ENCODE peak calls at places on chromosomes 5 and 9, in four cellular contexts. One of them, this sample, is unnamed.
A peak's percentile ranks its signal among the peaks of the same experiment; 100 is the strongest.

GRCh38 chr9:4762889-4763521 is 22.0 kb upstream of the AK3 start:
- DNase-seq in adrenal gland: peak; percentile 26
- DNase-seq in transverse colon: peak; percentile 53
- DNase-seq in kidney: peak; percentile 84
- DNase-seq in this sample: peak; percentile 38

GRCh38 chr5:95686661-95687060 is 3.9 kb upstream of the SPATA9 start:
- DNase-seq in kidney: no peak
- DNase-seq in transverse colon: no peak
- DNase-seq in adrenal gland: no peak
- DNase-seq in this sample: no peak

GRCh38 chr5:138874771-138875628 is at the start of gene LRRTM2:
- DNase-seq in transverse colon: no peak
- DNase-seq in adrenal gland: no peak
- DNase-seq in kidney: no peak
- DNase-seq in this sample: no peak

GRCh38 chr9:127221695-127222094 is 42.9 kb upstream of the GARNL3 start:
- DNase-seq in kidney: no peak
- DNase-seq in adrenal gland: no peak
- DNase-seq in transverse colon: no peak
- DNase-seq in this sample: peak; percentile 29

GRCh38 chr5:56900395-56900794 is 9.0 kb upstream of the SETD9 start:
- DNase-seq in transverse colon: no peak
- DNase-seq in kidney: no peak
- DNase-seq in adrenal gland: no peak
- DNase-seq in this sample: no peak

GRCh38 chr9:101455656-101456235 is 20.2 kb upstream of the ALDOB start:
- DNase-seq in adrenal gland: no peak
- DNase-seq in transverse colon: no peak
- DNase-seq in kidney: no peak
- DNase-seq in this sample: no peak

GRCh38 chr5:87780831-87781760 is 368.4 kb upstream of the CCNH start:
- DNase-seq in adrenal gland: peak; percentile 81
- DNase-seq in transverse colon: peak; percentile 76
- DNase-seq in kidney: peak; percentile 84
- DNase-seq in this sample: peak; percentile 32

GRCh38 chr5:51632794-51633193 is 249.5 kb downstream of the ISL1 start:
- DNase-seq in transverse colon: no peak
- DNase-seq in adrenal gland: no peak
- DNase-seq in kidney: no peak
- DNase-seq in this sample: no peak

GRCh38 chr9:37146372-37146771 is 26.0 kb downstream of the ZCCHC7 start:
- DNase-seq in transverse colon: no peak
- DNase-seq in adrenal gland: no peak
- DNase-seq in kidney: no peak
- DNase-seq in this sample: no peak
- TF ChIP-seq CTCF in transverse colon: no peak
- TF ChIP-seq CTCF in adrenal gland: no peak
- TF ChIP-seq CTCF in kidney: no peak
- TF ChIP-seq CTCF in this sample: no peak

GRCh38 chr9:137784641-137785513 is 92.7 kb upstream of the CACNA1B start:
- DNase-seq in kidney: peak; percentile 63
- DNase-seq in adrenal gland: no peak
- DNase-seq in transverse colon: no peak
- DNase-seq in this sample: no peak
- H3K36me3 ChIP-seq in kidney: peaks cover 28% of the 10 kb centered on the region
- H3K36me3 ChIP-seq in adrenal gland: peaks cover 44% of the 10 kb centered on the region
- H3K36me3 ChIP-seq in transverse colon: peaks cover 18% of the 10 kb centered on the region
- H3K36me3 ChIP-seq in this sample: peaks cover 46% of the 10 kb centered on the region

GRCh38 chr9:136565075-136565721 is 19.4 kb upstream of the NOTCH1 start:
- DNase-seq in transverse colon: no peak
- DNase-seq in adrenal gland: no peak
- DNase-seq in kidney: peak; percentile 85
- DNase-seq in this sample: no peak

GRCh38 chr9:136562746-136563506 is 17.1 kb upstream of the NOTCH1 start:
- DNase-seq in adrenal gland: no peak
- DNase-seq in kidney: peak; percentile 77
- DNase-seq in transverse colon: no peak
- DNase-seq in this sample: no peak

GRCh38 chr9:136563646-136564321 is 17.9 kb upstream of the NOTCH1 start:
- DNase-seq in adrenal gland: no peak
- DNase-seq in kidney: peak; percentile 74
- DNase-seq in transverse colon: no peak
- DNase-seq in this sample: no peak

GRCh38 chr9:136565722-136566552 is 20.1 kb upstream of the NOTCH1 start:
- DNase-seq in kidney: peak; percentile 79
- DNase-seq in adrenal gland: no peak
- DNase-seq in transverse colon: no peak
- DNase-seq in this sample: no peak

GRCh38 chr9:136564379-136564988 is 18.6 kb upstream of the NOTCH1 start:
- DNase-seq in adrenal gland: no peak
- DNase-seq in transverse colon: no peak
- DNase-seq in kidney: peak; percentile 91
- DNase-seq in this sample: peak; percentile 46
- TF ChIP-seq CTCF in adrenal gland: peak; percentile 52
- TF ChIP-seq CTCF in transverse colon: peak; percentile 15
- TF ChIP-seq CTCF in kidney: no peak
- TF ChIP-seq CTCF in this sample: peak; percentile 32

DNA sequence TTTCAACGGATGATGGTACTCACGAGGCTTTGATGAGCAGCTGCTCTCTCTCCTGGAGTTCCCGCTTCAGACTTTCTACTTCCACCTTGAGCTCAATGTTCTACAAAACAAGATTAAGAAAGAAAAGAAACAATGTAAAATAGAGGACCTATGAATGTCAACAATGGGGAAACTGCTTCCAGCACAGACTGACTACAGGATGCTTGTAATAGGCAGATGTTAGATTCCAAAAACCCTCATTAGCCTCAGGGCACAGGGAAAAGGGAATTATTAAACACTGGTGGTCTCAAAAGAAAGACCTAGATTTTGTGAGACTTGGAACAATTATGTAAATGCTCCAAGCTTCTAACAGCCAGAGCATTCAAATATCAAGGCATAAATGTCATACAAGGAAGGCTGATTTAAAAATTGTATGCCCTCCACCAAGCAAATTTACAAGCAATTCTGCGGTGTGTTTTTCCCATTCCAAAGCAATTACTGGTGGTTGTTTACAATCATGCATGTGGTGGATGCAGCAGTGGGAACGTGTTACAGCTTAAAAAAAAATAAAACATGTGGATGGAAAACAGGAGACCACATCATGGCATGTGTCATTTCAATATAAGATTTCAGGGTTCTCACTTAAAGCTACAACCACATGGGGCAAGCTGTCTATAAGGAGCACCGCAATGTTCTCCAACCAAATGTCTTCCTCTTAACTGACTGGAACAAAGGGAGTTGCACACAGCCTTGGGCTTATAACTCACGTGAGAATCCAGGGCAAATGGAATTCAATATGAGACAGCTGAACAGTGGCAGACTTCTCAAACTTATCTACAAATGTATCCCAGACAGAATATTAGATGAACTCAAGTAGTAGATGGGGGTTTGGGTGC is 34.0 kb downstream of the CDK5RAP2 start:
- DNase-seq in transverse colon: no peak
- DNase-seq in adrenal gland: no peak
- DNase-seq in kidney: no peak
- DNase-seq in this sample: no peak
- H3K36me3 ChIP-seq in transverse colon: peaks cover 40% of the 10 kb centered on the region
- H3K36me3 ChIP-seq in adrenal gland: peaks cover 36% of the 10 kb centered on the region
- H3K36me3 ChIP-seq in kidney: peaks cover 16% of the 10 kb centered on the region
- H3K36me3 ChIP-seq in this sample: peaks cover 16% of the 10 kb centered on the region

GRCh38 chr5:13251623-13252367 is 692.7 kb downstream of the DNAH5 start:
- DNase-seq in adrenal gland: peak; percentile 17
- DNase-seq in kidney: no peak
- DNase-seq in transverse colon: no peak
- DNase-seq in this sample: no peak
- TF ChIP-seq CTCF in adrenal gland: no peak
- TF ChIP-seq CTCF in kidney: no peak
- TF ChIP-seq CTCF in transverse colon: no peak
- TF ChIP-seq CTCF in this sample: no peak

DNA sequence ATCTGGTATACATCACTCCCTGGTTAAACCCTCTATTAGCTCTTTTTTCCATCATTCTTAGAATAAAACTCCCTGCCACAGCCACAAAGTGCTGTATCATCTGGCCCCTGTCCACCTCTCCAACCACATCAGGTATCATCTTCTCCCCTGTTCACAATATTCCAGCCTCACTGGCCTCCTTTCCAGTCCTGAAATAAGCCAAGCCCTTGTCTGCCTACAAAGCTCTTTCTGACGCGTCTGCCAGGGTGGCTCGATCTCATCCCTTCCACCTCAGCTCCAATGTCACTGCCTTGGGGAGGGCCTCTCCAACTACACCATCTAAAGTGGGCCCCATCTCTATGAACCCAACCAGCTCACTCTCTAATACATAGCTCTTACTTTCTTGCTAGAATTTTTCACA is 21.5 kb downstream of the CDK5RAP2 start:
- DNase-seq in transverse colon: no peak
- DNase-seq in kidney: no peak
- DNase-seq in adrenal gland: no peak
- DNase-seq in this sample: no peak
- H3K36me3 ChIP-seq in transverse colon: no peaks in the 10 kb centered on the region
- H3K36me3 ChIP-seq in kidney: no peaks in the 10 kb centered on the region
- H3K36me3 ChIP-seq in adrenal gland: no peaks in the 10 kb centered on the region
- H3K36me3 ChIP-seq in this sample: peaks cover 11% of the 10 kb centered on the region

This sample was measured in GM06990.